ENCODE peak calls at places on chromosomes 11 and 22, in six cellular contexts. One of them, this sample, is unnamed.

GRCh38 chr11:11620966-11621880 is 582 bp downstream of the GALNT18 start:
- DNase-seq in neural progenitor cell: peak; percentile 62
- DNase-seq in epithelial cell of esophagus: peak; percentile 51
- DNase-seq in kidney: peak; percentile 80
- DNase-seq in DND-41: no peak
- DNase-seq in mammary epithelial cell: peak; percentile 58
- DNase-seq in this sample: peak; percentile 39

GRCh38 chr22:25334091-25334490 is 114.7 kb downstream of the CRYBB2 start:
- DNase-seq in neural progenitor cell: peak; percentile 87
- DNase-seq in epithelial cell of esophagus: peak; percentile 33
- DNase-seq in kidney: no peak
- DNase-seq in DND-41: peak; percentile 66
- DNase-seq in mammary epithelial cell: peak; percentile 21
- DNase-seq in this sample: peak; percentile 13

GRCh38 chr22:49929553-49929979 is 11.1 kb downstream of the CRELD2 start:
- DNase-seq in neural progenitor cell: peak; percentile 88
- DNase-seq in epithelial cell of esophagus: peak; percentile 47
- DNase-seq in kidney: no peak
- DNase-seq in DND-41: peak; percentile 62
- DNase-seq in mammary epithelial cell: no peak
- DNase-seq in this sample: no peak

GRCh38 chr11:27696112-27696511 is 4.1 kb downstream of the BDNF start:
- DNase-seq in neural progenitor cell: no peak
- DNase-seq in epithelial cell of esophagus: no peak
- DNase-seq in kidney: no peak
- DNase-seq in DND-41: no peak
- DNase-seq in mammary epithelial cell: no peak
- DNase-seq in this sample: no peak

GRCh38 chr11:71452354-71453020 is 516 bp upstream of the NADSYN1 start:
- DNase-seq in neural progenitor cell: peak; percentile 67
- DNase-seq in epithelial cell of esophagus: peak; percentile 32
- DNase-seq in kidney: peak; percentile 83
- DNase-seq in DND-41: peak; percentile 78
- DNase-seq in mammary epithelial cell: no peak
- DNase-seq in this sample: peak; percentile 39

GRCh38 chr11:76277298-76278175 is 71.2 kb upstream of the WNT11 start:
- DNase-seq in neural progenitor cell: peak; percentile 23
- DNase-seq in epithelial cell of esophagus: no peak
- DNase-seq in kidney: no peak
- DNase-seq in DND-41: no peak
- DNase-seq in mammary epithelial cell: no peak
- DNase-seq in this sample: no peak

GRCh38 chr11:44774131-44774530 is 47.4 kb downstream of the TSPAN18 start:
- DNase-seq in neural progenitor cell: no peak
- DNase-seq in epithelial cell of esophagus: no peak
- DNase-seq in kidney: no peak
- DNase-seq in DND-41: no peak
- DNase-seq in mammary epithelial cell: no peak
- DNase-seq in this sample: no peak

GRCh38 chr22:21571679-21572078 is 4.2 kb downstream of the UBE2L3 start:
- DNase-seq in neural progenitor cell: no peak
- DNase-seq in epithelial cell of esophagus: no peak
- DNase-seq in kidney: no peak
- DNase-seq in DND-41: no peak
- DNase-seq in mammary epithelial cell: no peak
- DNase-seq in this sample: no peak

GRCh38 chr11:8533332-8533731 is 60.7 kb downstream of the STK33 start:
- DNase-seq in neural progenitor cell: peak; percentile 6
- DNase-seq in epithelial cell of esophagus: peak; percentile 67
- DNase-seq in kidney: no peak
- DNase-seq in DND-41: no peak
- DNase-seq in mammary epithelial cell: peak; percentile 79
- DNase-seq in this sample: peak; percentile 77

GRCh38 chr22:27154717-27155116 is 497.3 kb downstream of the MIAT start:
- DNase-seq in neural progenitor cell: no peak
- DNase-seq in epithelial cell of esophagus: no peak
- DNase-seq in kidney: no peak
- DNase-seq in DND-41: no peak
- DNase-seq in mammary epithelial cell: no peak
- DNase-seq in this sample: no peak

GRCh38 chr11:61838501-61838900 is 10.4 kb downstream of the FADS2 start:
- DNase-seq in neural progenitor cell: no peak
- DNase-seq in epithelial cell of esophagus: no peak
- DNase-seq in kidney: peak; percentile 61
- DNase-seq in DND-41: no peak
- DNase-seq in mammary epithelial cell: no peak
- DNase-seq in this sample: no peak

GRCh38 chr11:93736129-93736528 is 5.2 kb downstream of the TAF1D start:
- DNase-seq in neural progenitor cell: no peak
- DNase-seq in epithelial cell of esophagus: no peak
- DNase-seq in kidney: no peak
- DNase-seq in DND-41: no peak
- DNase-seq in mammary epithelial cell: no peak
- DNase-seq in this sample: peak; percentile 21

GRCh38 chr11:2404735-2405196 is 4.2 kb downstream of the TSSC4 start:
- DNase-seq in neural progenitor cell: no peak
- DNase-seq in epithelial cell of esophagus: no peak
- DNase-seq in kidney: no peak
- DNase-seq in DND-41: no peak
- DNase-seq in mammary epithelial cell: no peak
- DNase-seq in this sample: no peak

GRCh38 chr22:29477919-29478318 is 2.1 kb upstream of the NEFH start:
- DNase-seq in neural progenitor cell: peak; percentile 41
- DNase-seq in epithelial cell of esophagus: no peak
- DNase-seq in kidney: no peak
- DNase-seq in DND-41: peak; percentile 23
- DNase-seq in mammary epithelial cell: no peak
- DNase-seq in this sample: no peak

GRCh38 chr11:111018571-111018970 is 227.0 kb upstream of the POU2AF2 start:
- DNase-seq in neural progenitor cell: no peak
- DNase-seq in epithelial cell of esophagus: no peak
- DNase-seq in kidney: no peak
- DNase-seq in DND-41: no peak
- DNase-seq in mammary epithelial cell: peak; percentile 4
- DNase-seq in this sample: peak; percentile 26

GRCh38 chr11:69536406-69536805 is 54.9 kb downstream of the LINC01488 start:
- DNase-seq in neural progenitor cell: no peak
- DNase-seq in epithelial cell of esophagus: no peak
- DNase-seq in kidney: peak; percentile 30
- DNase-seq in DND-41: no peak
- DNase-seq in mammary epithelial cell: no peak
- DNase-seq in this sample: no peak

GRCh38 chr22:49724893-49725489 is 102.7 kb downstream of the BRD1 start:
- DNase-seq in neural progenitor cell: peak; percentile 90
- DNase-seq in epithelial cell of esophagus: peak; percentile 13
- DNase-seq in kidney: peak; percentile 84
- DNase-seq in DND-41: no peak
- DNase-seq in mammary epithelial cell: peak; percentile 33
- DNase-seq in this sample: no peak

DNA sequence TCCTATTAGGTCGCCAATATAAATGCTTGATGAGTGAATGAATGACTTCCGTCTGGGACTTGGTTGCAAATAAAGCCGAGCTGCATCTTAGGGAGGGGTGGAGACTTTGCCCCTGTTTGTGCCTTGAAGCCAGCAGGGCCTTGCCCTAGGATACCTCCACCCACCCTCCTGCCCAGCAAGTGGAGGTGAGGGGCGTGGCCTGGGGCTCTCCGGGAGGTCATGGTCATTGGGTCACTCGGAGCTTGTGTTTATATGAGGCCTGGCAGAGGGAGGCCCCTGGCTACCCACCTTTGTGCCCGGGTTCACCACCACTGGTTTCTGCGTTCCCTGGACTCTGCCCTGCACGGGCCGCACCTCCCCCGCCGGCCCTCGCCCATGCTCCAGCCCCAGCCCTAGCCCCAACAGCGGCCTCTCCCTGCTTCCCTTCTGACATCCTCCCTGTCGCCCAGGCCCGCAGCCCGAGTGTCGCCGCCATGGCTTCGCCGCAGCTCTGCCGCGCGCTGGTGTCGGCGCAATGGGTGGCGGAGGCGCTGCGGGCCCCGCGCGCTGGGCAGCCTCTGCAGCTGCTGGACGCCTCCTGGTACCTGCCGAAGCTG is 4.3 kb downstream of the MPST start:
- DNase-seq in neural progenitor cell: no peak
- DNase-seq in epithelial cell of esophagus: no peak
- DNase-seq in kidney: peak; percentile 54
- DNase-seq in DND-41: no peak
- DNase-seq in mammary epithelial cell: no peak
- DNase-seq in this sample: no peak
- H3K4me3 ChIP-seq in neural progenitor cell: no peak overlapping the region
- H3K4me3 ChIP-seq in epithelial cell of esophagus: no peak overlapping the region
- H3K4me3 ChIP-seq in kidney: no peak overlapping the region
- H3K4me3 ChIP-seq in DND-41: no peak overlapping the region
- H3K4me3 ChIP-seq in mammary epithelial cell: no peak overlapping the region
- H3K4me3 ChIP-seq in this sample: no peak overlapping the region

DNA sequence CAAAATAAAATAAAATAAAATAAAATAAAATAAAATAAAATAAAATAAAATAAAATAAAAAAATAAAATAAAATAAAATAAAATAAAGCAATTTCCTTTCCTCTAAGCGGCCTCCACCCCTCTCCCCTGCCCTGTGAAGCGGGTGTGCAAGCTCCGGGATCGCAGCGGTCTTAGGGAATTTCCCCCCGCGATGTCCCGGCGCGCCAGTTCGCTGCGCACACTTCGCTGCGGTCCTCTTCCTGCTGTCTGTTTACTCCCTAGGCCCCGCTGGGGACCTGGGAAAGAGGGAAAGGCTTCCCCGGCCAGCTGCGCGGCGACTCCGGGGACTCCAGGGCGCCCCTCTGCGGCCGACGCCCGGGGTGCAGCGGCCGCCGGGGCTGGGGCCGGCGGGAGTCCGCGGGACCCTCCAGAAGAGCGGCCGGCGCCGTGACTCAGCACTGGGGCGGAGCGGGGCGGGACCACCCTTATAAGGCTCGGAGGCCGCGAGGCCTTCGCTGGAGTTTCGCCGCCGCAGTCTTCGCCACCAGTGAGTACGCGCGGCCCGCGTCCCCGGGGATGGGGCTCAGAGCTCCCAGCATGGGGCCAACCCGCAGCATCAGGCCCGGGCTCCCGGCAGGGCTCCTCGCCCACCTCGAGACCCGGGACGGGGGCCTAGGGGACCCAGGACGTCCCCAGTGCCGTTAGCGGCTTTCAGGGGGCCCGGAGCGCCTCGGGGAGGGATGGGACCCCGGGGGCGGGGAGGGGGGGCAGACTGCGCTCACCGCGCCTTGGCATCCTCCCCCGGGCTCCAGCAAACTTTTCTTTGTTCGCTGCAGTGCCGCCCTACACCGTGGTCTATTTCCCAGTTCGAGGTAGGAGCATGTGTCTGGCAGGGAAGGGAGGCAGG is at the start of gene GSTP1:
- DNase-seq in neural progenitor cell: peak; percentile 96
- DNase-seq in epithelial cell of esophagus: peak; percentile 87
- DNase-seq in kidney: peak; percentile 98
- DNase-seq in DND-41: peak; percentile 90
- DNase-seq in mammary epithelial cell: peak; percentile 84
- DNase-seq in this sample: peak; percentile 70
- TF ChIP-seq CTCF in neural progenitor cell: peak; percentile 84
- TF ChIP-seq CTCF in epithelial cell of esophagus: peak; percentile 27
- TF ChIP-seq CTCF in kidney: peak; percentile 43
- TF ChIP-seq CTCF in DND-41: peak; percentile 75
- TF ChIP-seq CTCF in mammary epithelial cell: peak; percentile 53
- TF ChIP-seq CTCF in this sample: peak; percentile 54

DNA sequence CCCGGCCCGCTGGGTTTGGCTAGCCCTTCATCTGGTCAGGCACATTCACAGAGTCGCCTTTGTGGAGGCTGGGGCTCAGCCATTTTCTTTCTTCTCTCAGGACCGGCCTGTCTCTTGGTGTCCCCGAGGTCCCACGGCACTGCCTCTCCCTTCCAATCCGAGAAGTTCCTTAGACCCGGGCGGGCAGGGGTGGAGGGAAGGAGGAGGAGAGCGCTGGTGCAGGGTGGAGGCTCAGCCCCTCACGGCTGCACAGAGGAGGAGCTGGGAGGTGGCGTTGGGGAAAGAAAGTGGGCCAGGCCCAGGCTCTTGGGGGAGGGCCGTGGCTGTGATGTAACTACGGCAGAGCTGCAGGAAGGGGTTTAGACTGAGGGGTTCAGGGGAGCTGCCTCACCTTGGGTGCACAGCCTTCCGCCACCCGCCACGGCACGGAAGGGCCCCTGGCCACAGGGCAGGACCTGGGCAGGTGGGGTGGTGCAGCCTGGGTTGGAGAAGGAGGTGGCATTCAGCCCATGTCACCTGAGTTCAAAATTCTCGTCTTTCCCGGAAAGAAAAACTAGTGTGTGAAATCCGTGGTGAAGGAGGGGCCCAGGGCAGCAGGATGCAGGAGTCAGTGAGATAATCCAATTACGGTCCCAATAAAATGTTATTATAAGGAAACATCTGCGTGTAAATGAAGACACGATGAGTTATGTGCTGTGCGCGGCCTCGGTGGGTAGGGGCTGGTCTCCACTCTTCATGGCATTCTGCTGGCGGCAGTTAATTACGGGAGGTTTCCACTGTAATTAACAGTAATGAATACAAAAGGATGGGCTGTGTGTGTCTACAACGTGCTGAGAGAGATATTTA is 1.7 kb downstream of the BRSK2 start:
- DNase-seq in neural progenitor cell: peak; percentile 65
- DNase-seq in epithelial cell of esophagus: no peak
- DNase-seq in kidney: peak; percentile 73
- DNase-seq in DND-41: no peak
- DNase-seq in mammary epithelial cell: no peak
- DNase-seq in this sample: no peak
- H3K4me3 ChIP-seq in neural progenitor cell: peak overlapping the region; percentile 55
- H3K4me3 ChIP-seq in epithelial cell of esophagus: no peak overlapping the region
- H3K4me3 ChIP-seq in kidney: no peak overlapping the region
- H3K4me3 ChIP-seq in DND-41: no peak overlapping the region
- H3K4me3 ChIP-seq in mammary epithelial cell: no peak overlapping the region
- H3K4me3 ChIP-seq in this sample: no peak overlapping the region

DNA sequence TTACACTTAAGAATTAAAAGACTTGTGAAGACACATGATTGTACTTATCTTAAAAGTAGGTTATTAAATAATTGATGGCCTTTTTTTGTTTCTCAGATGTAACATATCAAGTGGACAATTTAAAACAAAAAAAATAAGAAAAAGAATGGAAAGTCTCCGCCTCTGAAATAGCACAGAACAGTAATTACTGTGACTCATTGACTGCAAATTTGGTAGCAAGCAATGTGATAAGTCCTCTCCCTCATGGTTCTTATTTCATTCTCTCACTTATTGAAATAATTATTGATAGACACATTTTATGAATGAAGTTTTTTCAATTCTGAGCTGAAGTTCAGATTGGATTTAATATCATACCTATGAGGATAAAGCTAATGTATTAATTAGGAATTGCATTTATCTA is 717.9 kb upstream of the LUZP2 start:
- DNase-seq in neural progenitor cell: no peak
- DNase-seq in epithelial cell of esophagus: no peak
- DNase-seq in kidney: no peak
- DNase-seq in DND-41: no peak
- DNase-seq in mammary epithelial cell: no peak
- DNase-seq in this sample: peak; percentile 10
- TF ChIP-seq CTCF in neural progenitor cell: no peak
- TF ChIP-seq CTCF in epithelial cell of esophagus: no peak
- TF ChIP-seq CTCF in kidney: no peak
- TF ChIP-seq CTCF in DND-41: no peak
- TF ChIP-seq CTCF in mammary epithelial cell: no peak
- TF ChIP-seq CTCF in this sample: no peak

GRCh38 chr11:128553662-128554392 is 33.5 kb downstream of the ETS1 start:
- DNase-seq in neural progenitor cell: peak; percentile 21
- DNase-seq in epithelial cell of esophagus: no peak
- DNase-seq in kidney: no peak
- DNase-seq in DND-41: no peak
- DNase-seq in mammary epithelial cell: no peak
- DNase-seq in this sample: no peak
- H3K4me3 ChIP-seq in neural progenitor cell: no peak overlapping the region
- H3K4me3 ChIP-seq in epithelial cell of esophagus: no peak overlapping the region
- H3K4me3 ChIP-seq in kidney: no peak overlapping the region
- H3K4me3 ChIP-seq in DND-41: no peak overlapping the region
- H3K4me3 ChIP-seq in mammary epithelial cell: no peak overlapping the region
- H3K4me3 ChIP-seq in this sample: no peak overlapping the region

GRCh38 chr11:13114566-13115465 is 105.7 kb downstream of the RASSF10 start:
- DNase-seq in neural progenitor cell: peak; percentile 91
- DNase-seq in epithelial cell of esophagus: peak; percentile 13
- DNase-seq in kidney: no peak
- DNase-seq in DND-41: peak; percentile 8
- DNase-seq in mammary epithelial cell: no peak
- DNase-seq in this sample: no peak
- TF ChIP-seq CTCF in neural progenitor cell: peak; percentile 49
- TF ChIP-seq CTCF in epithelial cell of esophagus: peak; percentile 15
- TF ChIP-seq CTCF in kidney: peak; percentile 13
- TF ChIP-seq CTCF in DND-41: peak; percentile 22
- TF ChIP-seq CTCF in mammary epithelial cell: peak; percentile 27
- TF ChIP-seq CTCF in this sample: peak; percentile 50

This sample was measured in bronchial epithelial cell.